ENCODE peak calls at places on chromosomes 2 and 18, in six cellular contexts. C, E, B, T, R and G are unnamed samples.
A peak's percentile ranks its signal among the peaks of the same experiment; 100 is the strongest.

GRCh38 chr2:65630643-65631042 is 198.2 kb upstream of the SPRED2 start:
- DNase-seq in C (peak; percentile 76), E (no peak), B (peak; percentile 93), T (no peak), R (no peak), G (no peak)

GRCh38 chr2:207479198-207479785 is 50.5 kb upstream of the CREB1 start:
- DNase-seq in C (no peak), E (no peak), B (peak; percentile 73), T (no peak), R (no peak), G (no peak)

GRCh38 chr2:189312211-189312610 is 129.1 kb upstream of the WDR75 start:
- DNase-seq in C (no peak), E (no peak), B (no peak), T (no peak), R (no peak), G (no peak)

GRCh38 chr18:31102020-31102684 is at the start of gene DSC2:
- DNase-seq in C (no peak), E (no peak), B (no peak), T (no peak), R (peak; percentile 68), G (no peak)

GRCh38 chr2:85953476-85953875 is 64.7 kb upstream of the ST3GAL5 start:
- DNase-seq in C (peak; percentile 36), E (no peak), B (no peak), T (no peak), R (no peak), G (no peak)

GRCh38 chr2:105732096-105732495 is 12.6 kb upstream of the NCK2 start:
- DNase-seq in C (peak; percentile 29), E (no peak), B (no peak), T (peak; percentile 9), R (no peak), G (no peak)

GRCh38 chr2:64354857-64355680 is 98.9 kb upstream of the LGALSL start:
- DNase-seq in C (peak; percentile 72), E (no peak), B (peak; percentile 19), T (no peak), R (no peak), G (no peak)

GRCh38 chr2:212958757-212959295 is 192.6 kb downstream of the IKZF2 start:
- DNase-seq in C (peak; percentile 67), E (peak; percentile 84), B (peak; percentile 52), T (peak; percentile 56), R (no peak), G (no peak)

GRCh38 chr2:197822333-197822732 is 17.9 kb downstream of the PLCL1 start:
- DNase-seq in C (no peak), E (no peak), B (peak; percentile 39), T (no peak), R (no peak), G (no peak)

GRCh38 chr2:18934886-18935285 is 345.5 kb upstream of the NT5C1B start:
- DNase-seq in C (peak; percentile 24), E (no peak), B (no peak), T (no peak), R (no peak), G (no peak)

GRCh38 chr2:4501525-4501924 is 798.1 kb downstream of the DCDC2C start:
- DNase-seq in C (no peak), E (no peak), B (no peak), T (no peak), R (no peak), G (no peak)
- TF ChIP-seq CTCF in C (no peak), E (no peak), B (no peak), T (no peak), R (no peak), G (no peak)

GRCh38 chr2:225008935-225009334 is 33.3 kb downstream of the DOCK10 start:
- DNase-seq in C (no peak), E (no peak), B (no peak), T (peak; percentile 37), R (no peak), G (no peak)
- TF ChIP-seq CTCF in C (peak; percentile 18), E (peak; percentile 58), B (peak; percentile 39), T (peak; percentile 73), R (peak; percentile 37), G (peak; percentile 46)

GRCh38 chr18:70411886-70412443 is 123.1 kb downstream of the SOCS6 start:
- DNase-seq in C (peak; percentile 34), E (peak; percentile 91), B (peak; percentile 97), T (no peak), R (no peak), G (no peak)
- TF ChIP-seq CTCF in C (no peak), E (peak; percentile 45), B (no peak), T (no peak), R (no peak), G (no peak)

GRCh38 chr2:45729753-45730512 is 78.5 kb downstream of the PRKCE start:
- DNase-seq in C (no peak), E (no peak), B (no peak), T (peak; percentile 11), R (no peak), G (no peak)
- TF ChIP-seq CTCF in C (no peak), E (peak; percentile 22), B (peak; percentile 37), T (peak; percentile 45), R (peak; percentile 28), G (no peak)